ENCODE peak calls at places on chromosome 13, in four cellular contexts. I, R, S and V are unnamed samples.

GRCh38 chr13:45595968-45596367 is 19.6 kb downstream of the ERICH6B start:
- DNase-seq in I (no peak), S (no peak), R (no peak), V (no peak)

GRCh38 chr13:28805193-28805819 is 14.8 kb upstream of the MTUS2 start:
- DNase-seq in S (no peak), R (no peak), I (no peak), V (no peak)

GRCh38 chr13:77697208-77698103 is at the start of gene SLAIN1:
- DNase-seq in S (peak), R (peak), I (peak), V (peak)

GRCh38 chr13:101026328-101026727 is 351.7 kb upstream of the TMTC4 start:
- DNase-seq in S (no peak), I (no peak), R (no peak), V (no peak)

GRCh38 chr13:36910545-36910944 is 9.5 kb downstream of the SMAD9 start:
- DNase-seq in R (no peak), I (no peak), S (no peak), V (no peak)

GRCh38 chr13:76683168-76683567 is 203.0 kb downstream of the KCTD12 start:
- DNase-seq in I (no peak), S (no peak), R (no peak), V (no peak)

GRCh38 chr13:20105161-20105689 is 55.6 kb downstream of the GJA3 start:
- DNase-seq in I (no peak), S (no peak), R (no peak), V (no peak)

GRCh38 chr13:44218501-44219240 is 155.0 kb upstream of the SERP2 start:
- DNase-seq in I (peak), R (peak), S (peak), V (peak)

GRCh38 chr13:49580980-49581680 is 4.2 kb downstream of the RCBTB1 start:
- DNase-seq in S (no peak), R (no peak), I (no peak), V (no peak)

GRCh38 chr13:112619730-112620639 is 32.0 kb upstream of the TUBGCP3 start:
- DNase-seq in R (no peak), S (no peak), I (no peak), V (peak)

GRCh38 chr13:71864094-71864980 is 2.7 kb downstream of the DACH1 start:
- DNase-seq in I (peak), R (peak), S (peak), V (no peak)

GRCh38 chr13:30409911-30410704 is 12.2 kb upstream of the UBE2L5 start:
- DNase-seq in R (no peak), S (no peak), I (peak), V (no peak)

GRCh38 chr13:27789495-27790303 is 2.6 kb upstream of the GSX1 start:
- DNase-seq in S (no peak), R (no peak), I (no peak), V (no peak)

GRCh38 chr13:111900390-111901180 is 166.4 kb upstream of the SOX1 start:
- DNase-seq in S (no peak), R (no peak), I (no peak), V (peak)

GRCh38 chr13:45257638-45258338 is 56.9 kb upstream of the KCTD4 start:
- DNase-seq in I (no peak), R (no peak), S (no peak), V (no peak)

GRCh38 chr13:32881792-32882175 is 134.4 kb upstream of the KL start:
- DNase-seq in R (no peak), S (no peak), I (no peak), V (no peak)

GRCh38 chr13:112959206-112959605 is 9.8 kb upstream of the MCF2L start:
- DNase-seq in R (no peak), S (no peak), I (no peak), V (peak)

GRCh38 chr13:41543664-41544300 is 86.4 kb downstream of the RGCC start:
- DNase-seq in R (no peak), S (no peak), I (no peak), V (no peak)

GRCh38 chr13:112606125-112607001 is 18.4 kb upstream of the TUBGCP3 start:
- DNase-seq in R (peak), S (peak), I (peak), V (peak)

GRCh38 chr13:70483599-70484276 is 375.5 kb upstream of the KLHL1 start:
- DNase-seq in S (no peak), R (no peak), I (no peak), V (no peak)

GRCh38 chr13:79988573-79988972 is 352.4 kb downstream of the SPRY2 start:
- DNase-seq in S (no peak), R (no peak), I (no peak), V (no peak)

GRCh38 chr13:73505487-73505886 is 446.7 kb downstream of the KLF5 start:
- DNase-seq in I (no peak), R (no peak), S (no peak), V (no peak)

GRCh38 chr13:43785681-43786471 is 896 bp downstream of the ENOX1 start:
- DNase-seq in S (peak), R (peak), I (peak), V (peak)

GRCh38 chr13:94641432-94641941 is 39.8 kb downstream of the GPR180 start:
- DNase-seq in S (no peak), R (no peak), I (no peak), V (no peak)

GRCh38 chr13:93066187-93066586 is 160.4 kb upstream of the GPC6 start:
- DNase-seq in R (no peak), S (no peak), I (no peak), V (no peak)

GRCh38 chr13:32951580-32951979 is 64.6 kb upstream of the KL start:
- DNase-seq in S (no peak), I (no peak), R (no peak), V (no peak)

GRCh38 chr13:23679214-23679613 is 109.0 kb downstream of the TNFRSF19 start:
- DNase-seq in I (no peak), S (no peak), R (no peak), V (no peak)

GRCh38 chr13:45331981-45332830 is 8.8 kb downstream of the TPT1 start:
- DNase-seq in S (no peak), I (no peak), R (peak), V (peak)

GRCh38 chr13:106369091-106369490 is 166.4 kb downstream of the EFNB2 start:
- DNase-seq in S (no peak), I (no peak), R (no peak), V (no peak)

GRCh38 chr13:52980695-52981094 is 47.9 kb upstream of the OLFM4 start:
- DNase-seq in S (no peak), R (no peak), I (no peak), V (no peak)

GRCh38 chr13:62598708-62599107 is 1183.1 kb upstream of the PCDH20 start:
- DNase-seq in I (no peak), R (no peak), S (no peak), V (no peak)

GRCh38 chr13:33875658-33876401 is 57.9 kb downstream of the RFC3 start:
- DNase-seq in S (no peak), R (no peak), I (no peak), V (no peak)

GRCh38 chr13:111518161-111518791 is 197.8 kb downstream of the TEX29 start:
- DNase-seq in I (no peak), S (peak), R (no peak), V (no peak)

GRCh38 chr13:30429721-30430694 is 7.7 kb downstream of the UBE2L5 start:
- DNase-seq in I (no peak), R (no peak), S (no peak), V (no peak)

GRCh38 chr13:48860369-48860768 is 115.3 kb upstream of the FNDC3A start:
- DNase-seq in I (no peak), R (no peak), S (no peak), V (no peak)

GRCh38 chr13:35771898-35772297 is 295.4 kb upstream of the MAB21L1 start:
- DNase-seq in S (no peak), I (no peak), R (no peak), V (no peak)

GRCh38 chr13:95226932-95227718 is 74.1 kb downstream of the ABCC4 start:
- DNase-seq in I (no peak), S (no peak), R (no peak), V (no peak)

GRCh38 chr13:21576424-21576823 is 27.5 kb downstream of the MICU2 start:
- DNase-seq in I (no peak), S (no peak), R (no peak), V (no peak)

GRCh38 chr13:27370305-27370853 is 54.0 kb upstream of the GTF3A start:
- DNase-seq in I (no peak), S (no peak), R (no peak), V (no peak)

GRCh38 chr13:30551194-30551593 is 66.5 kb upstream of the USPL1 start:
- DNase-seq in S (peak), R (no peak), I (no peak), V (no peak)

GRCh38 chr13:75222031-75222430 is 259.9 kb downstream of the TBC1D4 start:
- DNase-seq in S (no peak), I (no peak), R (peak), V (no peak)
- H3K27ac ChIP-seq in S (no peak), I (no peak), R (no peak), V (no peak)

GRCh38 chr13:99812611-99813010 is 159.0 kb downstream of the ZIC5 start:
- DNase-seq in S (peak), I (no peak), R (no peak), V (no peak)
- H3K27ac ChIP-seq in S (no peak), I (no peak), R (no peak), V (no peak)

GRCh38 chr13:110113284-110113764 is 193.6 kb downstream of the COL4A1 start:
- DNase-seq in R (no peak), S (no peak), I (no peak), V (no peak)
- H3K27ac ChIP-seq in R (no peak), S (no peak), I (no peak), V (no peak)

DNA sequence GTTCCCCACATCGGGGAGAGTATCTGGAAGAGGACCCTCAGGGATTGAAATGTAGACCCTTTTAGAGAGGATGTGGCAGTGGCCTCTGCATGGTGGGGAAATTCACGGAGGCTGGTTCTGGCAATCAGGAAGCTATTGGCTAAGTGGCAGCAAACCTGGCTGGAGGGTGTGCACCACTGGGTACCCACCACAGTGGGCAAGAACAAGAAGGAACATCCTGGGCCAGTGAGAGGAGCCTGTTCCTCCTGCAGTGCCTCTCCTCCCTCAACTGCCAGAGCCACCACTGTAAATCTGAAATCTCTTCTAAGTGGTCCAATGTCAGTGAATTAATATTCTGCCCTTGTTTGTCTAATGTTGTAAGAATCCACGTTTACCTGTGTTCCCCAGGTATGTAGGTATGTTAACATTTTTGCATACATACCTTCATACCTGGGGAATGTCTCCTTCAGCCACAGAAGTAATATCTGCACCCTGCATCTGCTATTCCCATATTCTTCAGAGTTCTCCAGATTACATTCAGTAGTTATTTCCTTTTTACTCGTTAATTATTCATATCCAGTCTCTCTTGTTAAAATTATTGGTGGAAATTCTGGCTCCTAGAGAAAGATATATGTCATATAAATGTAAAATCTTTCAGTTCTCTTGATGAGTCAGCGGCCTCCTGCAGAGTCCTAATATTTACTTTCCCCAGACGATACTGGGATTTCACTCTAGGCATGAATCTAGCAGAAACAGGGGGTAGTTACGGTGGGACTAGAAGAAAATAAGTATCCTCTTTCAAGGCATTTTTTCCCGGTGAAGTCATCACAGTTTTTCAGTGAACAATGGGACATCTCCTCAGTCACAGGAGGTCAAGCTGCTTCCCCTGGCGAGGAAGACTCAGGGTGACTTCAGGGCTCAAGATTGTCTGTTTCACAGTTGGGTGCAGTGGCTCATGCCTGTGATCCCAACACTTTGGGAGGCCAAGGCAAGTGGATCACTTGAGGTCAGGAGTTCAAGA is 148.3 kb downstream of the MYO16 start:
- DNase-seq in R (no peak), I (no peak), S (no peak), V (no peak)
- H3K27ac ChIP-seq in R (no peak), I (no peak), S (no peak), V (no peak)

DNA sequence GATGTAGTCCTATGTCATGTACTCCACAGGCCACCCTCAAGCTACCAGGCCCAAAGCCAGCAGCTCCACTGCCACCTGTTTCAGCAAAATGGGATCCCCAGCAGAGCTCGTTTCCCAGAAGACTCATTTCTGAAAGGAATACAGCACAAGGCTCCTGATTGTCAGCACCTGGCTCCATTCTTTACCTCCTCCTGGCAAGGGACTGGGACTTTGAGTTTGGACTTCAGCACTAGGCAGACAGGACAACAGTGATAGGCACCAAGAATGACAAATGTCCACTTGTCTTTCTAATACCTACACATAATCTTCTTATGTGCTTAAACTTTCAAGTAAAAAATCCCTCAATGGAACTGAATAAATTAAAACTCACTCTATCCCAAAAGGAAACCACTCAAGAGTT is 150.4 kb upstream of the RXFP2 start:
- DNase-seq in S (no peak), R (no peak), I (no peak), V (no peak)
- H3K27ac ChIP-seq in S (no peak), R (no peak), I (no peak), V (no peak)